ENCODE peak calls at places on chromosomes 12 and 14, in seven cellular contexts. One of them, this sample, is unnamed.

GRCh38 chr12:52147367-52147972 is 44.3 kb downstream of the KRT80 start:
- DNase-seq in brain microvascular endothelial cell: peak; percentile 98
- DNase-seq in non-pigmented ciliary epithelial cell: peak; percentile 91
- DNase-seq in NCI-H1417 treated with DMSO at 0.1 percent for 48 hours: no peak
- DNase-seq in aorta: peak; percentile 96
- DNase-seq in renal cortical epithelial cell: peak; percentile 97
- DNase-seq in cerebellum: no peak
- DNase-seq in this sample: peak; percentile 100

GRCh38 chr14:67630186-67630585 is 10.5 kb downstream of the ARG2 start:
- DNase-seq in brain microvascular endothelial cell: no peak
- DNase-seq in non-pigmented ciliary epithelial cell: no peak
- DNase-seq in NCI-H1417 treated with DMSO at 0.1 percent for 48 hours: no peak
- DNase-seq in aorta: no peak
- DNase-seq in renal cortical epithelial cell: no peak
- DNase-seq in cerebellum: no peak
- DNase-seq in this sample: no peak

GRCh38 chr12:131672941-131673330 is 38.0 kb upstream of the SFSWAP start:
- DNase-seq in brain microvascular endothelial cell: no peak
- DNase-seq in non-pigmented ciliary epithelial cell: no peak
- DNase-seq in NCI-H1417 treated with DMSO at 0.1 percent for 48 hours: no peak
- DNase-seq in aorta: no peak
- DNase-seq in renal cortical epithelial cell: no peak
- DNase-seq in cerebellum: no peak
- DNase-seq in this sample: no peak

GRCh38 chr14:53325176-53325806 is 172.2 kb upstream of the DDHD1 start:
- DNase-seq in brain microvascular endothelial cell: no peak
- DNase-seq in non-pigmented ciliary epithelial cell: no peak
- DNase-seq in NCI-H1417 treated with DMSO at 0.1 percent for 48 hours: no peak
- DNase-seq in aorta: no peak
- DNase-seq in renal cortical epithelial cell: no peak
- DNase-seq in cerebellum: no peak
- DNase-seq in this sample: no peak

GRCh38 chr14:71363961-71364360 is 456.7 kb downstream of the PCNX1 start:
- DNase-seq in brain microvascular endothelial cell: peak; percentile 48
- DNase-seq in non-pigmented ciliary epithelial cell: peak; percentile 41
- DNase-seq in NCI-H1417 treated with DMSO at 0.1 percent for 48 hours: no peak
- DNase-seq in aorta: no peak
- DNase-seq in renal cortical epithelial cell: peak; percentile 40
- DNase-seq in cerebellum: no peak
- DNase-seq in this sample: peak; percentile 18

GRCh38 chr12:109760031-109760929 is 46.7 kb downstream of the FAM222A start:
- DNase-seq in brain microvascular endothelial cell: no peak
- DNase-seq in non-pigmented ciliary epithelial cell: no peak
- DNase-seq in NCI-H1417 treated with DMSO at 0.1 percent for 48 hours: no peak
- DNase-seq in aorta: peak; percentile 73
- DNase-seq in renal cortical epithelial cell: no peak
- DNase-seq in cerebellum: no peak
- DNase-seq in this sample: no peak

GRCh38 chr14:56137842-56138241 is 19.6 kb downstream of the PELI2 start:
- DNase-seq in brain microvascular endothelial cell: no peak
- DNase-seq in non-pigmented ciliary epithelial cell: no peak
- DNase-seq in NCI-H1417 treated with DMSO at 0.1 percent for 48 hours: no peak
- DNase-seq in aorta: no peak
- DNase-seq in renal cortical epithelial cell: peak; percentile 53
- DNase-seq in cerebellum: no peak
- DNase-seq in this sample: peak; percentile 63

GRCh38 chr14:103361868-103362267 is 23.3 kb upstream of the MARK3 start:
- DNase-seq in brain microvascular endothelial cell: peak; percentile 94
- DNase-seq in non-pigmented ciliary epithelial cell: peak; percentile 96
- DNase-seq in NCI-H1417 treated with DMSO at 0.1 percent for 48 hours: no peak
- DNase-seq in aorta: no peak
- DNase-seq in renal cortical epithelial cell: peak; percentile 95
- DNase-seq in cerebellum: no peak
- DNase-seq in this sample: peak; percentile 94

GRCh38 chr12:46724020-46724419 is 101.8 kb downstream of the SLC38A4 start:
- DNase-seq in brain microvascular endothelial cell: no peak
- DNase-seq in non-pigmented ciliary epithelial cell: no peak
- DNase-seq in NCI-H1417 treated with DMSO at 0.1 percent for 48 hours: no peak
- DNase-seq in aorta: no peak
- DNase-seq in renal cortical epithelial cell: no peak
- DNase-seq in cerebellum: no peak
- DNase-seq in this sample: no peak

GRCh38 chr12:27967551-27968054 is 4.9 kb downstream of the PTHLH start:
- DNase-seq in brain microvascular endothelial cell: no peak
- DNase-seq in non-pigmented ciliary epithelial cell: no peak
- DNase-seq in NCI-H1417 treated with DMSO at 0.1 percent for 48 hours: no peak
- DNase-seq in aorta: no peak
- DNase-seq in renal cortical epithelial cell: peak; percentile 47
- DNase-seq in cerebellum: no peak
- DNase-seq in this sample: peak; percentile 78

GRCh38 chr12:110932048-110932447 is 11.7 kb upstream of the MYL2 start:
- DNase-seq in brain microvascular endothelial cell: no peak
- DNase-seq in non-pigmented ciliary epithelial cell: no peak
- DNase-seq in NCI-H1417 treated with DMSO at 0.1 percent for 48 hours: no peak
- DNase-seq in aorta: no peak
- DNase-seq in renal cortical epithelial cell: no peak
- DNase-seq in cerebellum: no peak
- DNase-seq in this sample: no peak

GRCh38 chr14:35044939-35045797 is 904 bp upstream of the FAM177A1 start:
- DNase-seq in brain microvascular endothelial cell: peak; percentile 27
- DNase-seq in non-pigmented ciliary epithelial cell: no peak
- DNase-seq in NCI-H1417 treated with DMSO at 0.1 percent for 48 hours: no peak
- DNase-seq in aorta: no peak
- DNase-seq in renal cortical epithelial cell: no peak
- DNase-seq in cerebellum: no peak
- DNase-seq in this sample: no peak

GRCh38 chr12:85672436-85672835 is 163.8 kb downstream of the RASSF9 start:
- DNase-seq in brain microvascular endothelial cell: no peak
- DNase-seq in non-pigmented ciliary epithelial cell: no peak
- DNase-seq in NCI-H1417 treated with DMSO at 0.1 percent for 48 hours: no peak
- DNase-seq in aorta: no peak
- DNase-seq in renal cortical epithelial cell: no peak
- DNase-seq in cerebellum: no peak
- DNase-seq in this sample: no peak

GRCh38 chr14:85528882-85529585 is 910 bp upstream of the FLRT2 start:
- DNase-seq in brain microvascular endothelial cell: peak; percentile 73
- DNase-seq in non-pigmented ciliary epithelial cell: peak; percentile 64
- DNase-seq in NCI-H1417 treated with DMSO at 0.1 percent for 48 hours: no peak
- DNase-seq in aorta: no peak
- DNase-seq in renal cortical epithelial cell: peak; percentile 55
- DNase-seq in cerebellum: no peak
- DNase-seq in this sample: peak; percentile 76

GRCh38 chr14:104660597-104660996 is 28.8 kb upstream of the INF2 start:
- DNase-seq in brain microvascular endothelial cell: no peak
- DNase-seq in non-pigmented ciliary epithelial cell: no peak
- DNase-seq in NCI-H1417 treated with DMSO at 0.1 percent for 48 hours: no peak
- DNase-seq in aorta: no peak
- DNase-seq in renal cortical epithelial cell: no peak
- DNase-seq in cerebellum: no peak
- DNase-seq in this sample: no peak

GRCh38 chr12:130374083-130374482 is 36.4 kb downstream of the PIWIL1 start:
- DNase-seq in brain microvascular endothelial cell: no peak
- DNase-seq in non-pigmented ciliary epithelial cell: no peak
- DNase-seq in NCI-H1417 treated with DMSO at 0.1 percent for 48 hours: no peak
- DNase-seq in aorta: no peak
- DNase-seq in renal cortical epithelial cell: no peak
- DNase-seq in cerebellum: no peak
- DNase-seq in this sample: no peak

GRCh38 chr12:132285991-132286681 is 43.3 kb downstream of the GALNT9 start:
- DNase-seq in brain microvascular endothelial cell: peak; percentile 51
- DNase-seq in non-pigmented ciliary epithelial cell: peak; percentile 10
- DNase-seq in NCI-H1417 treated with DMSO at 0.1 percent for 48 hours: no peak
- DNase-seq in aorta: peak; percentile 88
- DNase-seq in renal cortical epithelial cell: peak; percentile 62
- DNase-seq in cerebellum: peak; percentile 58
- DNase-seq in this sample: peak; percentile 76

GRCh38 chr14:68955164-68955921 is 23.8 kb downstream of the ACTN1 start:
- DNase-seq in brain microvascular endothelial cell: no peak
- DNase-seq in non-pigmented ciliary epithelial cell: no peak
- DNase-seq in NCI-H1417 treated with DMSO at 0.1 percent for 48 hours: no peak
- DNase-seq in aorta: peak; percentile 63
- DNase-seq in renal cortical epithelial cell: no peak
- DNase-seq in cerebellum: no peak
- DNase-seq in this sample: no peak

GRCh38 chr14:68293404-68293803 is 473.8 kb downstream of the RAD51B start:
- DNase-seq in brain microvascular endothelial cell: no peak
- DNase-seq in non-pigmented ciliary epithelial cell: no peak
- DNase-seq in NCI-H1417 treated with DMSO at 0.1 percent for 48 hours: no peak
- DNase-seq in aorta: no peak
- DNase-seq in renal cortical epithelial cell: no peak
- DNase-seq in cerebellum: no peak
- DNase-seq in this sample: no peak

GRCh38 chr12:104354868-104355570 is 51.5 kb downstream of the EID3 start:
- DNase-seq in brain microvascular endothelial cell: no peak
- DNase-seq in non-pigmented ciliary epithelial cell: no peak
- DNase-seq in NCI-H1417 treated with DMSO at 0.1 percent for 48 hours: no peak
- DNase-seq in aorta: no peak
- DNase-seq in renal cortical epithelial cell: no peak
- DNase-seq in cerebellum: no peak
- DNase-seq in this sample: no peak

GRCh38 chr12:1573960-1574862 is 20.2 kb downstream of the FBXL14 start:
- DNase-seq in brain microvascular endothelial cell: no peak
- DNase-seq in non-pigmented ciliary epithelial cell: no peak
- DNase-seq in NCI-H1417 treated with DMSO at 0.1 percent for 48 hours: no peak
- DNase-seq in aorta: no peak
- DNase-seq in renal cortical epithelial cell: no peak
- DNase-seq in cerebellum: no peak
- DNase-seq in this sample: no peak

GRCh38 chr12:34311337-34311736 is 289.0 kb downstream of the ALG10 start:
- DNase-seq in brain microvascular endothelial cell: no peak
- DNase-seq in non-pigmented ciliary epithelial cell: no peak
- DNase-seq in NCI-H1417 treated with DMSO at 0.1 percent for 48 hours: no peak
- DNase-seq in aorta: no peak
- DNase-seq in renal cortical epithelial cell: no peak
- DNase-seq in cerebellum: no peak
- DNase-seq in this sample: no peak

GRCh38 chr12:119308743-119309456 is 25.6 kb upstream of the CCDC60 start:
- DNase-seq in brain microvascular endothelial cell: no peak
- DNase-seq in non-pigmented ciliary epithelial cell: no peak
- DNase-seq in NCI-H1417 treated with DMSO at 0.1 percent for 48 hours: no peak
- DNase-seq in aorta: no peak
- DNase-seq in renal cortical epithelial cell: no peak
- DNase-seq in cerebellum: no peak
- DNase-seq in this sample: no peak

GRCh38 chr14:24151404-24152080 is 4.2 kb downstream of the RNF31 start:
- DNase-seq in brain microvascular endothelial cell: no peak
- DNase-seq in non-pigmented ciliary epithelial cell: no peak
- DNase-seq in NCI-H1417 treated with DMSO at 0.1 percent for 48 hours: no peak
- DNase-seq in aorta: no peak
- DNase-seq in renal cortical epithelial cell: no peak
- DNase-seq in cerebellum: no peak
- DNase-seq in this sample: no peak

GRCh38 chr14:52131640-52132320 is 62.9 kb upstream of the NID2 start:
- DNase-seq in brain microvascular endothelial cell: peak; percentile 93
- DNase-seq in non-pigmented ciliary epithelial cell: peak; percentile 89
- DNase-seq in NCI-H1417 treated with DMSO at 0.1 percent for 48 hours: peak; percentile 78
- DNase-seq in aorta: peak; percentile 78
- DNase-seq in renal cortical epithelial cell: peak; percentile 92
- DNase-seq in cerebellum: peak; percentile 70
- DNase-seq in this sample: peak; percentile 91

GRCh38 chr12:52074656-52075408 is 4.7 kb upstream of the SMIM41 start:
- DNase-seq in brain microvascular endothelial cell: no peak
- DNase-seq in non-pigmented ciliary epithelial cell: no peak
- DNase-seq in NCI-H1417 treated with DMSO at 0.1 percent for 48 hours: no peak
- DNase-seq in aorta: peak; percentile 4
- DNase-seq in renal cortical epithelial cell: no peak
- DNase-seq in cerebellum: no peak
- DNase-seq in this sample: no peak

GRCh38 chr14:90777830-90778467 is 38.3 kb downstream of the TTC7B start:
- DNase-seq in brain microvascular endothelial cell: no peak
- DNase-seq in non-pigmented ciliary epithelial cell: no peak
- DNase-seq in NCI-H1417 treated with DMSO at 0.1 percent for 48 hours: no peak
- DNase-seq in aorta: no peak
- DNase-seq in renal cortical epithelial cell: no peak
- DNase-seq in cerebellum: no peak
- DNase-seq in this sample: no peak

GRCh38 chr12:91894911-91895310 is 250.7 kb downstream of the BTG1 start:
- DNase-seq in brain microvascular endothelial cell: no peak
- DNase-seq in non-pigmented ciliary epithelial cell: no peak
- DNase-seq in NCI-H1417 treated with DMSO at 0.1 percent for 48 hours: no peak
- DNase-seq in aorta: no peak
- DNase-seq in renal cortical epithelial cell: no peak
- DNase-seq in cerebellum: no peak
- DNase-seq in this sample: no peak

GRCh38 chr12:47415054-47415453 is 290.8 kb downstream of the RPAP3 start:
- DNase-seq in brain microvascular endothelial cell: no peak
- DNase-seq in non-pigmented ciliary epithelial cell: no peak
- DNase-seq in NCI-H1417 treated with DMSO at 0.1 percent for 48 hours: no peak
- DNase-seq in aorta: no peak
- DNase-seq in renal cortical epithelial cell: no peak
- DNase-seq in cerebellum: no peak
- DNase-seq in this sample: no peak

GRCh38 chr12:124543591-124544310 is 23.7 kb downstream of the NCOR2 start:
- DNase-seq in brain microvascular endothelial cell: no peak
- DNase-seq in non-pigmented ciliary epithelial cell: no peak
- DNase-seq in NCI-H1417 treated with DMSO at 0.1 percent for 48 hours: no peak
- DNase-seq in aorta: no peak
- DNase-seq in renal cortical epithelial cell: peak; percentile 90
- DNase-seq in cerebellum: no peak
- DNase-seq in this sample: peak; percentile 90

GRCh38 chr14:29681308-29681707 is 246.3 kb downstream of the PRKD1 start:
- DNase-seq in brain microvascular endothelial cell: no peak
- DNase-seq in non-pigmented ciliary epithelial cell: no peak
- DNase-seq in NCI-H1417 treated with DMSO at 0.1 percent for 48 hours: no peak
- DNase-seq in aorta: no peak
- DNase-seq in renal cortical epithelial cell: no peak
- DNase-seq in cerebellum: no peak
- DNase-seq in this sample: no peak

GRCh38 chr14:105537580-105538474 is 11.4 kb downstream of the TMEM121 start:
- DNase-seq in brain microvascular endothelial cell: peak; percentile 24
- DNase-seq in non-pigmented ciliary epithelial cell: no peak
- DNase-seq in NCI-H1417 treated with DMSO at 0.1 percent for 48 hours: no peak
- DNase-seq in aorta: peak; percentile 55
- DNase-seq in renal cortical epithelial cell: no peak
- DNase-seq in cerebellum: peak; percentile 65
- DNase-seq in this sample: peak; percentile 37

GRCh38 chr12:92462049-92462448 is 240.7 kb upstream of the PLEKHG7 start:
- DNase-seq in brain microvascular endothelial cell: peak; percentile 37
- DNase-seq in non-pigmented ciliary epithelial cell: peak; percentile 64
- DNase-seq in NCI-H1417 treated with DMSO at 0.1 percent for 48 hours: no peak
- DNase-seq in aorta: no peak
- DNase-seq in renal cortical epithelial cell: no peak
- DNase-seq in cerebellum: no peak
- DNase-seq in this sample: no peak

GRCh38 chr12:96108321-96108720 is 72.9 kb upstream of the LTA4H start:
- DNase-seq in brain microvascular endothelial cell: no peak
- DNase-seq in non-pigmented ciliary epithelial cell: no peak
- DNase-seq in NCI-H1417 treated with DMSO at 0.1 percent for 48 hours: no peak
- DNase-seq in aorta: peak; percentile 71
- DNase-seq in renal cortical epithelial cell: no peak
- DNase-seq in cerebellum: no peak
- DNase-seq in this sample: no peak